ENCODE peak calls at places on chromosomes 12 and 14, in seven cellular contexts. Z is posterior cingulate gyrus, W is tibial artery, S is AG08396, B is T-helper 2 cell, K is astrocyte, E is suprapubic skin. I is an unnamed sample.

GRCh38 chr14:44662250-44662891 is 155.3 kb upstream of the FSCB start:
- DNase-seq in Z (no peak), W (no peak), B (no peak), E (no peak), K (no peak), S (no peak), I (no peak)

GRCh38 chr12:74539765-74540526 is 2.3 kb downstream of the ATXN7L3B start:
- DNase-seq in B (no peak), E (no peak), S (no peak), K (no peak), Z (no peak), W (no peak), I (no peak)

GRCh38 chr12:42023733-42024494 is 120.8 kb downstream of the GXYLT1 start:
- DNase-seq in K (peak), S (peak), W (peak), B (peak), Z (peak), E (peak), I (peak)

GRCh38 chr14:54306806-54307205 is 90.0 kb upstream of the CDKN3 start:
- DNase-seq in E (no peak), Z (no peak), B (no peak), W (no peak), S (no peak), K (no peak), I (no peak)

GRCh38 chr12:68636268-68636667 is 25.6 kb downstream of the RAP1B start:
- DNase-seq in K (peak), S (no peak), E (no peak), W (no peak), Z (no peak), B (no peak), I (peak)

GRCh38 chr12:6961278-6961694 is 9.2 kb downstream of the PHB2 start:
- DNase-seq in E (no peak), S (no peak), W (peak), B (peak), Z (peak), K (peak), I (no peak)

GRCh38 chr12:3380200-3381020 is 110.6 kb upstream of the PRMT8 start:
- DNase-seq in B (no peak), Z (no peak), W (no peak), S (no peak), K (no peak), E (no peak), I (no peak)

GRCh38 chr14:52365071-52365470 is 51.0 kb downstream of the PTGER2 start:
- DNase-seq in W (no peak), K (peak), S (no peak), Z (no peak), E (no peak), B (no peak), I (peak)

GRCh38 chr14:77046706-77047105 is 18.2 kb upstream of the IRF2BPL start:
- DNase-seq in E (no peak), Z (no peak), K (no peak), S (no peak), B (no peak), W (no peak), I (no peak)

GRCh38 chr14:22850944-22851790 is 14.8 kb downstream of the MMP14 start:
- DNase-seq in B (no peak), E (peak), Z (peak), S (peak), W (peak), K (peak), I (peak)

GRCh38 chr12:52715416-52715815 is 12.1 kb upstream of the KRT77 start:
- DNase-seq in B (no peak), W (no peak), K (no peak), S (no peak), E (no peak), Z (no peak), I (no peak)

GRCh38 chr12:72296389-72296788 is 24.2 kb downstream of the TRHDE start:
- DNase-seq in K (peak), W (no peak), E (no peak), Z (no peak), S (peak), B (no peak), I (no peak)

GRCh38 chr12:38998887-38999482 is 93.6 kb upstream of the CPNE8 start:
- DNase-seq in K (no peak), Z (no peak), E (no peak), S (no peak), W (no peak), B (no peak), I (no peak)

I was measured in GM04504.